ENCODE peak calls at places on chromosomes 1 and 21, in seven cellular contexts. T is A549, W is IMR-90, O is MM.1S, I is fibroblast of mammary gland, C is endothelial cell of umbilical vein, A is foreskin fibroblast. U is an unnamed sample.

GRCh38 chr1:56065729-56066128 is 513.6 kb downstream of the PLPP3 start:
- DNase-seq in T (no peak), W (no peak), O (no peak), I (peak), C (no peak), A (peak), U (peak)

GRCh38 chr1:172513480-172513879 is 19.5 kb upstream of the SUCO start:
- DNase-seq in T (no peak), W (no peak), O (no peak), I (no peak), C (no peak), A (no peak), U (no peak)

GRCh38 chr1:31952825-31953220 is 14.7 kb upstream of the PTP4A2 start:
- DNase-seq in T (no peak), W (no peak), O (no peak), I (no peak), C (no peak), A (no peak), U (no peak)

GRCh38 chr1:28885982-28886730 is 28.2 kb upstream of the EPB41 start:
- DNase-seq in T (no peak), W (no peak), O (no peak), I (no peak), C (no peak), A (no peak), U (no peak)

GRCh38 chr1:234578735-234579134 is 31.2 kb downstream of the IRF2BP2 start:
- DNase-seq in T (no peak), W (no peak), O (no peak), I (no peak), C (no peak), A (no peak), U (no peak)

GRCh38 chr1:184792450-184792969 is 37.9 kb upstream of the EDEM3 start:
- DNase-seq in T (peak), W (peak), O (peak), I (peak), C (peak), A (peak), U (peak)

GRCh38 chr1:32703479-32704291 is 1.1 kb upstream of the SYNC start:
- DNase-seq in T (peak), W (peak), O (no peak), I (peak), C (no peak), A (peak), U (peak)

GRCh38 chr1:180680558-180681144 is 48.8 kb downstream of the XPR1 start:
- DNase-seq in T (peak), W (peak), O (no peak), I (peak), C (no peak), A (peak), U (peak)

GRCh38 chr1:36803870-36804560 is 230.3 kb downstream of the GRIK3 start:
- DNase-seq in T (no peak), W (no peak), O (no peak), I (no peak), C (no peak), A (no peak), U (no peak)

GRCh38 chr1:109509176-109510134 is at the start of gene AMIGO1:
- DNase-seq in T (peak), W (peak), O (peak), I (peak), C (peak), A (peak), U (peak)

GRCh38 chr1:206518743-206519142 is 11.4 kb downstream of the RASSF5 start:
- DNase-seq in T (no peak), W (no peak), O (no peak), I (no peak), C (no peak), A (no peak), U (no peak)

GRCh38 chr1:52266507-52266906 is 99.5 kb downstream of the CC2D1B start:
- DNase-seq in T (no peak), W (no peak), O (no peak), I (no peak), C (no peak), A (no peak), U (no peak)

GRCh38 chr21:28099296-28099695 is 893.4 kb downstream of the LTN1 start:
- DNase-seq in T (no peak), W (peak), O (no peak), I (peak), C (no peak), A (no peak), U (peak)

GRCh38 chr21:25039461-25040380 is 567.6 kb downstream of the MRPL39 start:
- DNase-seq in T (no peak), W (peak), O (peak), I (peak), C (no peak), A (no peak), U (no peak)

GRCh38 chr1:53316742-53317650 is 10.9 kb downstream of the LRP8 start:
- DNase-seq in T (no peak), W (no peak), O (no peak), I (no peak), C (no peak), A (no peak), U (no peak)

GRCh38 chr1:218339267-218339831 is 5.8 kb upstream of the TGFB2 start:
- DNase-seq in T (peak), W (peak), O (peak), I (peak), C (peak), A (no peak), U (peak)

GRCh38 chr1:78441921-78442320 is 48.9 kb upstream of the PTGFR start:
- DNase-seq in T (no peak), W (peak), O (no peak), I (peak), C (no peak), A (peak), U (no peak)

GRCh38 chr1:55702064-55702463 is 486.9 kb upstream of the USP24 start:
- DNase-seq in T (peak), W (no peak), O (peak), I (peak), C (peak), A (no peak), U (peak)

GRCh38 chr1:155012052-155012546 is 9.5 kb downstream of the ZBTB7B start:
- DNase-seq in T (peak), W (no peak), O (no peak), I (peak), C (no peak), A (peak), U (peak)

GRCh38 chr1:226034482-226034881 is 28.0 kb upstream of the H3-3A start:
- DNase-seq in T (no peak), W (peak), O (no peak), I (peak), C (peak), A (peak), U (peak)

GRCh38 chr1:99942723-99943122 is 27.1 kb upstream of the SLC35A3 start:
- DNase-seq in T (no peak), W (no peak), O (no peak), I (no peak), C (no peak), A (no peak), U (no peak)

GRCh38 chr1:52632732-52633290 is at the start of gene SHISAL2A:
- DNase-seq in T (no peak), W (no peak), O (no peak), I (peak), C (no peak), A (no peak), U (peak)

GRCh38 chr1:228794810-228795209 is 59.5 kb downstream of the RHOU start:
- DNase-seq in T (no peak), W (no peak), O (no peak), I (no peak), C (no peak), A (no peak), U (no peak)

GRCh38 chr1:21302747-21303715 is 12.8 kb upstream of the ECE1 start:
- DNase-seq in T (no peak), W (peak), O (no peak), I (peak), C (peak), A (peak), U (peak)

GRCh38 chr1:25473653-25474225 is 43.0 kb downstream of the MACO1 start:
- DNase-seq in T (no peak), W (no peak), O (peak), I (no peak), C (no peak), A (no peak), U (no peak)

GRCh38 chr1:59155326-59155725 is 141.6 kb upstream of the FGGY start:
- DNase-seq in T (no peak), W (no peak), O (no peak), I (no peak), C (no peak), A (no peak), U (no peak)

GRCh38 chr21:16473965-16474364 is 744.2 kb downstream of the USP25 start:
- DNase-seq in T (no peak), W (peak), O (no peak), I (peak), C (no peak), A (no peak), U (peak)

GRCh38 chr1:235326719-235327558 is 1.0 kb downstream of the ARID4B start:
- DNase-seq in T (peak), W (no peak), O (peak), I (no peak), C (peak), A (no peak), U (peak)

GRCh38 chr1:89781494-89782126 is 39.2 kb upstream of the LRRC8D start:
- DNase-seq in T (no peak), W (no peak), O (no peak), I (peak), C (no peak), A (no peak), U (peak)

GRCh38 chr1:198443374-198444233 is 96.9 kb downstream of the ATP6V1G3 start:
- DNase-seq in T (peak), W (peak), O (no peak), I (peak), C (peak), A (peak), U (peak)

GRCh38 chr1:231118704-231119453 is 43.0 kb upstream of the TRIM67 start:
- DNase-seq in T (no peak), W (no peak), O (no peak), I (no peak), C (no peak), A (no peak), U (no peak)

GRCh38 chr1:160161965-160162705 is 10.7 kb downstream of the ATP1A4 start:
- DNase-seq in T (peak), W (peak), O (no peak), I (peak), C (peak), A (no peak), U (peak)

GRCh38 chr1:58812926-58813325 is 29.1 kb upstream of the JUN start:
- DNase-seq in T (no peak), W (no peak), O (no peak), I (no peak), C (no peak), A (no peak), U (no peak)

GRCh38 chr1:18288609-18289219 is 181.1 kb downstream of the IGSF21 start:
- DNase-seq in T (no peak), W (no peak), O (no peak), I (no peak), C (no peak), A (no peak), U (no peak)

GRCh38 chr21:44585892-44586291 is 5.5 kb upstream of the KRTAP10-5 start:
- DNase-seq in T (no peak), W (no peak), O (no peak), I (no peak), C (no peak), A (no peak), U (no peak)

GRCh38 chr1:62159940-62160348 is 34.7 kb upstream of the L1TD1 start:
- DNase-seq in T (no peak), W (no peak), O (no peak), I (no peak), C (no peak), A (no peak), U (no peak)

GRCh38 chr1:180566495-180566894 is 7.7 kb downstream of the OVAAL start:
- DNase-seq in T (no peak), W (no peak), O (no peak), I (no peak), C (peak), A (no peak), U (no peak)

GRCh38 chr21:33403786-33404571 is 766 bp downstream of the IFNGR2 start:
- DNase-seq in T (no peak), W (peak), O (peak), I (peak), C (peak), A (no peak), U (peak)

DNA sequence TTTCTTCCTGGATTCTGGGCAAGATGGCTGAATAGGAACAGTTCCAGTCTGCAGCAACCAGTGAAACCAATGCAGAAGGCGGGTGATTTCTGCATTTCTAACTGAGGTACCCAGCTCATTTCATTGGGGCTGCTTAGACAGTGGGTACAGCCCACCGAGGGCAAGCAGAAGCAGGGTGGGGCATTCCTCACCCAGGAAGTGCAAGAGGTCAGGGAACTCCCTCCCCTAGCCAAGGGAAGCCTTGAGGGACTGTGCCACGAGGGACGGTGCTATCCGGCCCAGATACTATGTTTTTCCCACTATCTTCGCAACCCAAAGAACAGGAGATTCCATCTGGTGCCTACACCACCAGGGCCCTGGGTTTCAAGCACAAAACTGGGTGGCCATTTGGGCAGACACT is 121.0 kb downstream of the VAV3 start:
- DNase-seq in T (no peak), W (no peak), O (no peak), I (no peak), C (no peak), A (no peak), U (no peak)
- H3K4me3 ChIP-seq in T (no peak), W (no peak), O (no peak), I (no peak), C (no peak), A (no peak), U (no peak)

GRCh38 chr1:98792123-98792522 is 130.6 kb downstream of the SNX7 start:
- DNase-seq in T (no peak), W (peak), O (no peak), I (peak), C (no peak), A (no peak), U (peak)
- TF ChIP-seq CTCF in T (no peak), W (peak), O (no peak), I (no peak), C (no peak), A (no peak), U (no peak)

GRCh38 chr1:70142120-70142519 is 63.3 kb downstream of the LRRC40 start:
- DNase-seq in T (no peak), W (peak), O (no peak), I (peak), C (no peak), A (peak), U (peak)

GRCh38 chr1:70140894-70141293 is 64.5 kb downstream of the LRRC40 start:
- DNase-seq in T (no peak), W (peak), O (no peak), I (peak), C (no peak), A (peak), U (peak)

GRCh38 chr1:70143052-70143659 is 62.2 kb downstream of the LRRC40 start:
- DNase-seq in T (no peak), W (peak), O (no peak), I (peak), C (no peak), A (peak), U (peak)

GRCh38 chr1:70140343-70140742 is 65.0 kb downstream of the LRRC40 start:
- DNase-seq in T (no peak), W (peak), O (no peak), I (peak), C (no peak), A (peak), U (peak)
- H3K4me3 ChIP-seq in T (no peak), W (no peak), O (no peak), I (no peak), C (no peak), A (no peak), U (no peak)

GRCh38 chr1:30106125-30106524 is 617.3 kb downstream of the MATN1 start:
- DNase-seq in T (peak), W (peak), O (no peak), I (peak), C (peak), A (no peak), U (peak)

GRCh38 chr1:30110826-30111225 is 612.6 kb downstream of the MATN1 start:
- DNase-seq in T (no peak), W (no peak), O (no peak), I (no peak), C (no peak), A (no peak), U (no peak)

GRCh38 chr1:30109853-30110252 is 613.5 kb downstream of the MATN1 start:
- DNase-seq in T (peak), W (peak), O (no peak), I (peak), C (no peak), A (peak), U (peak)

GRCh38 chr1:30111431-30111830 is 612.0 kb downstream of the MATN1 start:
- DNase-seq in T (peak), W (peak), O (peak), I (peak), C (peak), A (peak), U (peak)
- TF ChIP-seq CTCF in T (peak), W (peak), O (peak), I (peak), C (peak), A (peak), U (peak)

DNA sequence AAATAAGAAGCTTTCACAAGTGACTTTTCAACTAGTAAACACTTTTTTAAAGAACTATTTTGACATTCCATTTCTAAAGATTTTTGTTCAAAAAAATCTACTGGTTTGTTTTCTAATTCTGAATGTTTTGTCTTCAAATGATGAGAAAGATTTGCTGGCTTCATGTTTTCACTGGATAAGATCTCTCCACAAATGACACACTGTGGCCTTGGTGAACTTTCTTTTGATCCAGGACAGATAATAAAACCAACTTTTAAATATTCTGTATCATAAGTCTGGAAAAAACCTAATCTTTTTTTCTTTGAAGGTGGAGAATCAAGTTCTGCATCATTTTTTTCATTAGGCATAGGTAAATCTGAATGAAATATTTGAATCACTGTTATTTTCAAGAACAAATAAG is 3.4 kb upstream of the TMEM35B start:
- DNase-seq in T (no peak), W (no peak), O (no peak), I (no peak), C (no peak), A (no peak), U (no peak)
- H3K4me3 ChIP-seq in T (no peak), W (no peak), O (no peak), I (no peak), C (no peak), A (no peak), U (no peak)

GRCh38 chr1:45485949-45486348 is 5.0 kb downstream of the TESK2 start:
- DNase-seq in T (no peak), W (no peak), O (no peak), I (no peak), C (no peak), A (no peak), U (no peak)
- TF ChIP-seq CTCF in T (no peak), W (no peak), O (no peak), I (no peak), C (no peak), A (no peak), U (no peak)

U was measured in fibroblast of pulmonary artery.